ENCODE peak calls at places on chromosomes 4 and X, in eight cellular contexts. One of them, this sample, is unnamed.

GRCh38 chrX:136146614-136147319 is 566 bp upstream of the FHL1 start:
- DNase-seq in lung: no peak
- DNase-seq in ovary: peak
- DNase-seq in endodermal cell: peak
- DNase-seq in transverse colon: no peak
- DNase-seq in OCI-LY7: no peak
- DNase-seq in GM23338: peak
- DNase-seq in fibroblast of pulmonary artery: no peak
- DNase-seq in this sample: peak

GRCh38 chr4:159018062-159018629 is 84.7 kb upstream of the RAPGEF2 start:
- DNase-seq in fibroblast of pulmonary artery: no peak
- DNase-seq in endodermal cell: no peak
- DNase-seq in OCI-LY7: peak
- DNase-seq in transverse colon: no peak
- DNase-seq in lung: no peak
- DNase-seq in ovary: no peak
- DNase-seq in GM23338: no peak
- DNase-seq in this sample: no peak

GRCh38 chr4:155900402-155900801 is 3.1 kb upstream of the TDO2 start:
- DNase-seq in fibroblast of pulmonary artery: peak
- DNase-seq in ovary: no peak
- DNase-seq in lung: no peak
- DNase-seq in OCI-LY7: no peak
- DNase-seq in GM23338: peak
- DNase-seq in endodermal cell: no peak
- DNase-seq in transverse colon: no peak
- DNase-seq in this sample: no peak

GRCh38 chrX:135974279-135974856 is 580 bp upstream of the MMGT1 start:
- DNase-seq in transverse colon: peak
- DNase-seq in endodermal cell: peak
- DNase-seq in lung: peak
- DNase-seq in ovary: peak
- DNase-seq in GM23338: peak
- DNase-seq in fibroblast of pulmonary artery: peak
- DNase-seq in OCI-LY7: peak
- DNase-seq in this sample: peak

GRCh38 chrX:18833071-18833731 is 125.8 kb downstream of the PPEF1 start:
- DNase-seq in GM23338: peak
- DNase-seq in ovary: peak
- DNase-seq in lung: no peak
- DNase-seq in fibroblast of pulmonary artery: peak
- DNase-seq in transverse colon: no peak
- DNase-seq in OCI-LY7: no peak
- DNase-seq in endodermal cell: no peak
- DNase-seq in this sample: no peak

GRCh38 chr4:11397819-11398610 is 30.7 kb downstream of the HS3ST1 start:
- DNase-seq in OCI-LY7: no peak
- DNase-seq in fibroblast of pulmonary artery: no peak
- DNase-seq in ovary: no peak
- DNase-seq in endodermal cell: no peak
- DNase-seq in lung: no peak
- DNase-seq in transverse colon: no peak
- DNase-seq in GM23338: no peak
- DNase-seq in this sample: no peak

GRCh38 chr4:47010347-47011188 is 17.2 kb upstream of the GABRA4 start:
- DNase-seq in ovary: no peak
- DNase-seq in endodermal cell: no peak
- DNase-seq in GM23338: no peak
- DNase-seq in fibroblast of pulmonary artery: no peak
- DNase-seq in OCI-LY7: peak
- DNase-seq in transverse colon: no peak
- DNase-seq in lung: no peak
- DNase-seq in this sample: no peak

GRCh38 chr4:54402880-54403503 is 173.9 kb downstream of the PDGFRA start:
- DNase-seq in lung: no peak
- DNase-seq in transverse colon: no peak
- DNase-seq in ovary: no peak
- DNase-seq in fibroblast of pulmonary artery: no peak
- DNase-seq in endodermal cell: no peak
- DNase-seq in GM23338: peak
- DNase-seq in OCI-LY7: no peak
- DNase-seq in this sample: no peak

GRCh38 chr4:77437079-77437478 is 168.5 kb upstream of the CXCL13 start:
- DNase-seq in ovary: no peak
- DNase-seq in transverse colon: no peak
- DNase-seq in fibroblast of pulmonary artery: no peak
- DNase-seq in endodermal cell: no peak
- DNase-seq in lung: no peak
- DNase-seq in GM23338: peak
- DNase-seq in OCI-LY7: no peak
- DNase-seq in this sample: no peak

GRCh38 chr4:135354876-135355275 is 1153.3 kb upstream of the PABPC4L start:
- DNase-seq in fibroblast of pulmonary artery: peak
- DNase-seq in ovary: no peak
- DNase-seq in endodermal cell: no peak
- DNase-seq in GM23338: no peak
- DNase-seq in lung: no peak
- DNase-seq in transverse colon: no peak
- DNase-seq in OCI-LY7: no peak
- DNase-seq in this sample: no peak

GRCh38 chr4:112514449-112515277 is 1.3 kb downstream of the NEUROG2 start:
- DNase-seq in OCI-LY7: peak
- DNase-seq in fibroblast of pulmonary artery: no peak
- DNase-seq in endodermal cell: peak
- DNase-seq in ovary: no peak
- DNase-seq in GM23338: peak
- DNase-seq in transverse colon: no peak
- DNase-seq in lung: no peak
- DNase-seq in this sample: peak

GRCh38 chrX:9642270-9642995 is 123.2 kb downstream of the GPR143 start:
- DNase-seq in ovary: no peak
- DNase-seq in endodermal cell: no peak
- DNase-seq in GM23338: no peak
- DNase-seq in transverse colon: no peak
- DNase-seq in OCI-LY7: no peak
- DNase-seq in lung: peak
- DNase-seq in fibroblast of pulmonary artery: no peak
- DNase-seq in this sample: no peak

GRCh38 chr4:44629280-44629866 is 22.1 kb downstream of the YIPF7 start:
- DNase-seq in endodermal cell: peak
- DNase-seq in ovary: no peak
- DNase-seq in transverse colon: no peak
- DNase-seq in fibroblast of pulmonary artery: peak
- DNase-seq in OCI-LY7: peak
- DNase-seq in lung: no peak
- DNase-seq in GM23338: peak
- DNase-seq in this sample: peak

GRCh38 chr4:44632733-44633132 is 18.7 kb downstream of the YIPF7 start:
- DNase-seq in ovary: no peak
- DNase-seq in OCI-LY7: no peak
- DNase-seq in endodermal cell: no peak
- DNase-seq in transverse colon: no peak
- DNase-seq in GM23338: no peak
- DNase-seq in fibroblast of pulmonary artery: no peak
- DNase-seq in lung: no peak
- DNase-seq in this sample: no peak

GRCh38 chr4:44632089-44632488 is 19.3 kb downstream of the YIPF7 start:
- DNase-seq in fibroblast of pulmonary artery: peak
- DNase-seq in lung: no peak
- DNase-seq in OCI-LY7: no peak
- DNase-seq in ovary: no peak
- DNase-seq in GM23338: no peak
- DNase-seq in endodermal cell: no peak
- DNase-seq in transverse colon: no peak
- DNase-seq in this sample: no peak
- TF ChIP-seq CTCF in fibroblast of pulmonary artery: peak
- TF ChIP-seq CTCF in lung: no peak
- TF ChIP-seq CTCF in OCI-LY7: peak
- TF ChIP-seq CTCF in ovary: no peak
- TF ChIP-seq CTCF in GM23338: no peak
- TF ChIP-seq CTCF in endodermal cell: peak
- TF ChIP-seq CTCF in transverse colon: no peak
- TF ChIP-seq CTCF in this sample: no peak

DNA sequence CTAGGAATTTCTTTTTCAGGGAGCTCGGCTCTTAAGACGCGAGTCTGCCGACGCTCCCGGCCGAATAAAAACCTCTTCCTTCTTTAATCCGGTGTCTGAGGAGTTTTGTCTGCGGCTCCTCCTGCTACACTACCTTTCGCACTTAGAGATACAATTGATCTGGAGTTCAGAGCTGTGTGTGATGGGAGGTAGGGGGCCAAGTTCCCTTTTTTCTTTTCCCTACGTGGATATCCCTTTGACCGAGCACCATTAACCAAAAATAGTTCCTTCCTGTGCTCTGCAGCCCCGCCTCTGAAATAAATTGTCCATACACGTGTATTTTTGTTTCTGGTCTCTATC is 574 bp upstream of the PGM2 start:
- DNase-seq in GM23338: peak
- DNase-seq in ovary: no peak
- DNase-seq in lung: no peak
- DNase-seq in fibroblast of pulmonary artery: no peak
- DNase-seq in OCI-LY7: no peak
- DNase-seq in endodermal cell: no peak
- DNase-seq in transverse colon: peak
- DNase-seq in this sample: no peak
- TF ChIP-seq CTCF in GM23338: no peak
- TF ChIP-seq CTCF in ovary: no peak
- TF ChIP-seq CTCF in lung: no peak
- TF ChIP-seq CTCF in fibroblast of pulmonary artery: no peak
- TF ChIP-seq CTCF in OCI-LY7: no peak
- TF ChIP-seq CTCF in endodermal cell: no peak
- TF ChIP-seq CTCF in transverse colon: no peak
- TF ChIP-seq CTCF in this sample: no peak

DNA sequence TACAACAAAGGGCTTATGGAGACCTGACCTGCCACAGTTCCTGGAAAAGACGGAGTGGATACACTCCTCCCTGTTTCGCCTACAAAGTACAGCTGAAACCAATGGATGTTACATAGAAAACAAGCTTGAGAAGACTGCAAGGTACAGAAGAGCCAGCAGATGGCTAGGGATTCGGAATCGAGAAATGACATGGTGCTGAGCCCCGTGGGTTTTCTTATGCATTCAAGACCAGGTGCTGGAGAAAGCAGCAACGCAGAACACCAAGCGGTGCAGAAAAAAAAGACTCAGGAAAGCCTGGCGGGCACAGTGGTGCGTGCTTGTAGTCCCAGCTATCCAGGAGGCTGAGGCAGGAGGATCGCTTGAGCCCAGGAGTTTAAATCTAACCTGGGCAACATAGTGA is 13.8 kb downstream of the TIMM17B start:
- DNase-seq in endodermal cell: no peak
- DNase-seq in transverse colon: no peak
- DNase-seq in OCI-LY7: no peak
- DNase-seq in lung: no peak
- DNase-seq in GM23338: peak
- DNase-seq in ovary: no peak
- DNase-seq in fibroblast of pulmonary artery: no peak
- DNase-seq in this sample: no peak
- TF ChIP-seq CTCF in endodermal cell: peak
- TF ChIP-seq CTCF in transverse colon: no peak
- TF ChIP-seq CTCF in OCI-LY7: no peak
- TF ChIP-seq CTCF in lung: no peak
- TF ChIP-seq CTCF in GM23338: no peak
- TF ChIP-seq CTCF in ovary: no peak
- TF ChIP-seq CTCF in fibroblast of pulmonary artery: no peak
- TF ChIP-seq CTCF in this sample: no peak

DNA sequence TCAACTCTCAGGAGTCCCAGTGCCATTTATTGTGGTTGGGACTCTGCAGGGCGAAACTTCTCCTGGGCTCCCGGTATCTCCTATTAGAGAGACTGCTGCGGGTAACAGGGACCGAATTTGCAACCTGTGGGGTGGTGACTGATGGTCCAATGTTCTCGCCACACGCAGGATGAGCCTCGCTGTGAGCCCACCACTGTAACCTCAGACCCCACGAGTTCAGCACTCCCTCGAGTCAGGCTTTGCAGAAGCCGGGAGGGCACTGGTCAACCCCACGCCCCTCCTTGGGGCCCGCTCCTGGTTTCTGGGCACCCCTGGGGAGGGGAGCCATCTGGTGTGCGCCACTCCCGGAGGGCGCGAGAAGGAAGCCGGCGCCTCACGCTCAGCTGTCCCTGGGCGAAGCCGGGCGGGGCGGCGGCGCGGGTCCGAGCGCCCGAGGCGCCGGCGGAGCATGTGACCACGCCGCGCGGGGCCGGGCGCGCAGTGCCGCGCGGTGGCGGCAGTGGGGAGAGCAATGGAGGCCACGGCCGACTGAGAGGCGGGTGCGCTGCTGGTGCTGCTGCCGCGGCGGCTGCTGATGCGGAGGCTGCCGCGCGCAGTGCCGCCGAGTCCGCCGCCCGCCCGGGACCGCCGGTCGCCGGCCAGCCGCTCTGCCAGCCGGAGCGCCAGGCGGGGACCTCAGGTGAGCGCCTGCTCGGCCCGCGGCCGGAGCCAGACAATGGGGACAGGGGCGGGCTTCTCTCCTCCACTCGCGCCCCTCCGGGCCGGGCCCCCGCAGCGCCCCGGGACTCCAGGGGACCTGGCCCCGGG is 100.1 kb downstream of the CEP135 start:
- DNase-seq in lung: no peak
- DNase-seq in OCI-LY7: peak
- DNase-seq in transverse colon: peak
- DNase-seq in GM23338: peak
- DNase-seq in fibroblast of pulmonary artery: peak
- DNase-seq in ovary: peak
- DNase-seq in endodermal cell: peak
- DNase-seq in this sample: peak
- TF ChIP-seq CTCF in lung: peak
- TF ChIP-seq CTCF in OCI-LY7: no peak
- TF ChIP-seq CTCF in transverse colon: no peak
- TF ChIP-seq CTCF in GM23338: peak
- TF ChIP-seq CTCF in fibroblast of pulmonary artery: peak
- TF ChIP-seq CTCF in ovary: no peak
- TF ChIP-seq CTCF in endodermal cell: peak
- TF ChIP-seq CTCF in this sample: no peak